ENCODE peak calls at places on chromosomes 12 and 14, in seven cellular contexts. C is NCI-H2171 treated with DMSO at 0.1 percent for 48 hours, Q is pulmonary artery endothelial cell, G is endothelial cell, A is AML-193, J is nephron progenitor cell, I is NCI-H2081. K is an unnamed sample.

GRCh38 chr14:71645656-71646055 is 286.6 kb upstream of the RGS6 start:
- DNase-seq in C (no peak), A (no peak), I (no peak), Q (no peak), G (no peak), J (no peak), K (no peak)

GRCh38 chr14:61347771-61348443 is 26.5 kb downstream of the PRKCH start:
- DNase-seq in J (no peak), G (no peak), A (peak), C (no peak), I (no peak), Q (no peak), K (no peak)

GRCh38 chr14:98912655-98913054 is 359.3 kb downstream of the BCL11B start:
- DNase-seq in I (no peak), G (no peak), J (no peak), A (no peak), C (no peak), Q (no peak), K (no peak)

GRCh38 chr12:15646586-15646985 is 142.6 kb downstream of the EPS8 start:
- DNase-seq in G (no peak), J (no peak), I (no peak), A (no peak), C (no peak), Q (no peak), K (no peak)

GRCh38 chr14:61505815-61506809 is 184.7 kb downstream of the PRKCH start:
- DNase-seq in I (no peak), A (no peak), G (no peak), J (no peak), C (no peak), Q (no peak), K (no peak)

GRCh38 chr12:2431810-2432209 is 363.0 kb upstream of the FKBP4 start:
- DNase-seq in A (no peak), G (no peak), Q (no peak), J (no peak), I (no peak), C (no peak), K (no peak)

GRCh38 chr12:6606331-6607131 is 648 bp downstream of the CHD4 start:
- DNase-seq in Q (no peak), C (peak), G (peak), I (peak), J (peak), A (peak), K (peak)

GRCh38 chr12:110176745-110177144 is 52.6 kb downstream of the IFT81 start:
- DNase-seq in G (no peak), I (peak), Q (no peak), A (no peak), C (peak), J (no peak), K (no peak)

GRCh38 chr12:64720884-64721283 is 38.3 kb downstream of the GNS start:
- DNase-seq in G (no peak), Q (no peak), C (peak), I (no peak), A (no peak), J (no peak), K (no peak)

GRCh38 chr12:86367137-86367536 is 110.9 kb upstream of the MGAT4C start:
- DNase-seq in Q (no peak), G (no peak), I (no peak), J (no peak), C (no peak), A (no peak), K (no peak)

GRCh38 chr12:1811281-1811947 is 9.0 kb upstream of the LRTM2 start:
- DNase-seq in C (no peak), Q (no peak), A (peak), I (no peak), G (no peak), J (no peak), K (no peak)

GRCh38 chr12:18057051-18057450 is 32.9 kb downstream of the RERGL start:
- DNase-seq in C (no peak), A (no peak), I (no peak), Q (no peak), J (no peak), G (no peak), K (no peak)

GRCh38 chr12:12017798-12018197 is 52.9 kb upstream of the BCL2L14 start:
- DNase-seq in C (no peak), A (no peak), J (no peak), Q (no peak), G (peak), I (no peak), K (peak)

GRCh38 chr14:77123381-77124344 is 17.9 kb downstream of the ZDHHC22 start:
- DNase-seq in C (peak), J (no peak), G (no peak), A (no peak), Q (no peak), I (peak), K (no peak)

GRCh38 chr12:31633464-31633863 is 26.0 kb upstream of the ETFBKMT start:
- DNase-seq in J (no peak), G (no peak), C (no peak), Q (no peak), A (no peak), I (no peak), K (no peak)

GRCh38 chr12:112294793-112295192 is 87.4 kb downstream of the HECTD4 start:
- DNase-seq in J (no peak), G (no peak), A (peak), C (no peak), I (no peak), Q (no peak), K (no peak)

GRCh38 chr12:93316623-93316971 is 61.1 kb upstream of the NUDT4 start:
- DNase-seq in I (no peak), J (no peak), G (no peak), A (no peak), C (no peak), Q (no peak), K (no peak)

GRCh38 chr12:71746983-71747611 is 7.6 kb upstream of the RAB21 start:
- DNase-seq in Q (peak), A (peak), G (peak), J (peak), I (peak), C (peak), K (peak)

GRCh38 chr12:47903927-47904646 is 707 bp downstream of the VDR start:
- DNase-seq in C (no peak), I (no peak), A (peak), G (no peak), Q (no peak), J (no peak), K (peak)

GRCh38 chr12:95102916-95103671 is 29.7 kb upstream of the NR2C1 start:
- DNase-seq in C (peak), G (no peak), A (no peak), J (no peak), Q (peak), I (peak), K (no peak)

GRCh38 chr14:106694638-106695393 is 1168.4 kb downstream of the TMEM121 start:
- DNase-seq in A (peak), G (no peak), Q (no peak), C (no peak), I (no peak), J (no peak), K (peak)

GRCh38 chr12:113996026-113996425 is 29.9 kb upstream of the RBM19 start:
- DNase-seq in Q (no peak), J (no peak), G (peak), C (no peak), A (no peak), I (no peak), K (peak)

GRCh38 chr12:130944878-130945277 is 8.8 kb upstream of the ADGRD1 start:
- DNase-seq in Q (no peak), A (no peak), I (no peak), J (no peak), C (no peak), G (no peak), K (no peak)

GRCh38 chr14:95535226-95536021 is 574 bp downstream of the GLRX5 start:
- DNase-seq in A (no peak), C (peak), I (no peak), G (peak), J (no peak), Q (no peak), K (no peak)

GRCh38 chr12:12803186-12803585 is 10.0 kb upstream of the DDX47 start:
- DNase-seq in Q (peak), C (peak), I (no peak), G (no peak), J (no peak), A (peak), K (peak)

GRCh38 chr12:116955382-116956021 is 44.8 kb downstream of the FBXW8 start:
- DNase-seq in Q (no peak), C (peak), I (no peak), G (no peak), A (no peak), J (no peak), K (peak)

GRCh38 chr12:132689227-132689626 is 1.8 kb downstream of the PXMP2 start:
- DNase-seq in G (no peak), I (no peak), Q (no peak), A (no peak), C (no peak), J (no peak), K (peak)

GRCh38 chr14:96962337-96962736 is 165.2 kb downstream of the VRK1 start:
- DNase-seq in Q (no peak), G (no peak), C (no peak), A (peak), J (no peak), I (no peak), K (no peak)

GRCh38 chr12:54217774-54218221 is 29.0 kb upstream of the SMUG1 start:
- DNase-seq in I (no peak), J (peak), A (no peak), Q (no peak), C (no peak), G (peak), K (peak)

GRCh38 chr14:69151458-69152180 is 1.3 kb downstream of the DCAF5 start:
- DNase-seq in G (peak), C (peak), J (peak), I (peak), Q (no peak), A (peak), K (peak)

GRCh38 chr12:26971963-26972362 is 33.7 kb downstream of the FGFR1OP2 start:
- DNase-seq in J (no peak), C (no peak), Q (no peak), G (no peak), A (no peak), I (no peak), K (no peak)

GRCh38 chr12:124160102-124160501 is 134.8 kb upstream of the RFLNA start:
- DNase-seq in C (no peak), A (no peak), G (no peak), J (no peak), Q (no peak), I (no peak), K (peak)

GRCh38 chr12:26369588-26369987 is 174.2 kb downstream of the SSPN start:
- DNase-seq in Q (no peak), C (no peak), J (no peak), G (no peak), A (no peak), I (no peak), K (peak)

GRCh38 chr12:57591567-57592325 is 754 bp downstream of the PIP4K2C start:
- DNase-seq in I (no peak), C (no peak), Q (no peak), J (peak), A (peak), G (peak), K (peak)

K was measured in GM23338.